ENCODE peak calls at places on chromosomes 1 and 21, in eight cellular contexts. G is choroid plexus epithelial cell, S is heart right ventricle, T is Panc1, F is bronchial epithelial cell, W is uterus, X is fibroblast of lung, Q is foreskin fibroblast. R is an unnamed sample.

GRCh38 chr1:22633697-22634463 is 2.5 kb upstream of the C1QA start:
- DNase-seq in Q (no peak), T (no peak), F (no peak), W (no peak), G (no peak), S (no peak), X (no peak), R (no peak)

GRCh38 chr1:10387611-10388386 is 11.1 kb upstream of the PGD start:
- DNase-seq in Q (peak), F (peak), X (peak), T (no peak), G (peak), S (peak), W (no peak), R (no peak)

GRCh38 chr21:44525431-44526095 is 14.4 kb downstream of the KRTAP10-1 start:
- DNase-seq in Q (no peak), T (no peak), G (no peak), F (no peak), W (peak), X (no peak), S (no peak), R (no peak)

GRCh38 chr21:46113497-46114176 is 15.7 kb downstream of the COL6A2 start:
- DNase-seq in W (no peak), S (no peak), T (no peak), F (no peak), X (no peak), Q (no peak), G (no peak), R (no peak)

GRCh38 chr1:205709059-205709398 is 28.7 kb upstream of the SLC45A3 start:
- DNase-seq in X (peak), W (no peak), S (no peak), T (no peak), F (no peak), Q (peak), G (peak), R (no peak)

GRCh38 chr1:205183676-205184335 is 27.7 kb downstream of the DSTYK start:
- DNase-seq in W (no peak), Q (no peak), F (no peak), G (peak), X (peak), S (no peak), T (no peak), R (no peak)

GRCh38 chr1:147609358-147609757 is 61.0 kb downstream of the ACP6 start:
- DNase-seq in Q (no peak), W (no peak), T (no peak), X (no peak), G (no peak), S (no peak), F (no peak), R (no peak)

GRCh38 chr1:87979079-87979478 is 650.4 kb downstream of the LMO4 start:
- DNase-seq in Q (no peak), T (no peak), G (no peak), W (no peak), X (no peak), S (no peak), F (no peak), R (no peak)

GRCh38 chr21:31924548-31924947 is 51.7 kb downstream of the HUNK start:
- DNase-seq in T (no peak), X (no peak), S (no peak), F (no peak), Q (no peak), W (no peak), G (no peak), R (no peak)

GRCh38 chr1:53043271-53043670 is 18.7 kb upstream of the PODN start:
- DNase-seq in S (no peak), Q (peak), T (no peak), G (peak), X (peak), F (no peak), W (no peak), R (no peak)

GRCh38 chr1:1777950-1778826 is at the start of gene NADK:
- DNase-seq in Q (peak), S (peak), G (peak), X (peak), F (no peak), T (no peak), W (no peak), R (no peak)

GRCh38 chr1:221363074-221363473 is 378.8 kb downstream of the DUSP10 start:
- DNase-seq in T (no peak), F (no peak), W (no peak), X (no peak), S (no peak), Q (no peak), G (no peak), R (no peak)

GRCh38 chr1:167713330-167714081 is 8.3 kb upstream of the MPZL1 start:
- DNase-seq in G (peak), S (no peak), T (no peak), X (peak), Q (no peak), W (peak), F (no peak), R (no peak)

GRCh38 chr1:61368876-61369275 is 286.5 kb downstream of the NFIA start:
- DNase-seq in X (no peak), G (no peak), S (no peak), W (no peak), Q (no peak), T (no peak), F (no peak), R (no peak)

GRCh38 chr1:26059906-26060305 is 7.5 kb downstream of the TRIM63 start:
- DNase-seq in G (no peak), X (no peak), S (no peak), F (no peak), T (no peak), W (no peak), Q (no peak), R (no peak)

GRCh38 chr1:156113263-156114004 is 1.1 kb upstream of the LMNA start:
- DNase-seq in Q (peak), T (no peak), X (no peak), G (no peak), F (no peak), W (peak), S (no peak), R (no peak)
- H3K4me3 ChIP-seq in Q (peak), T (no peak), X (no peak), G (no peak), F (no peak), W (no peak), S (no peak), R (no peak)

GRCh38 chr21:41363370-41364270 is 1.8 kb downstream of the MX2 start:
- DNase-seq in T (no peak), Q (no peak), X (no peak), W (no peak), F (no peak), S (no peak), G (no peak), R (no peak)

GRCh38 chr21:41361786-41362604 is at the start of gene MX2:
- DNase-seq in T (no peak), S (peak), W (peak), F (peak), X (peak), G (peak), Q (peak), R (no peak)

GRCh38 chr21:41362605-41363369 is 960 bp downstream of the MX2 start:
- DNase-seq in G (no peak), Q (no peak), F (no peak), W (no peak), S (no peak), T (no peak), X (no peak), R (no peak)

GRCh38 chr21:41365377-41366107 is 3.7 kb downstream of the MX2 start:
- DNase-seq in Q (no peak), F (no peak), X (no peak), S (no peak), W (no peak), T (no peak), G (no peak), R (no peak)

DNA sequence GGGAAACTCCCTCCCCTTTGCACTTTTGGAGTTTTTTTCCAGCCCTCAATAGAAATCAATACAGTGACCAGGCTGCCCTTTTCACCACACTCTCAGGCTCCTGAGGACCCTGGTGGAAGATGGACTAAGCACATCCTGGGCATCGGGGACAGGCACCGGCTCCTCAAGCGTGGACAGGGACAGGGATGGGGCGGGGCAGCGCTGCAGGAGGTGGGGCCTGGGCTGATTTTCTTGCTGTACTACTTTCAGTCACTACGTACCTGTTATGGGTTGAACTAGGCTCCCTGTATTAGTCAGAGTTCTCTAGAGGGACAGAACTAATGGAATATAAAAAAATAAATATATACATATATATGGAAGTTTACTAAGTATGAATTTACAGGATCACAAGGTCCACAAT is 2.5 kb downstream of the MX2 start:
- DNase-seq in F (no peak), Q (no peak), S (no peak), T (no peak), G (no peak), W (no peak), X (no peak), R (no peak)
- H3K4me3 ChIP-seq in F (no peak), Q (no peak), S (no peak), T (no peak), G (no peak), W (no peak), X (no peak), R (no peak)

DNA sequence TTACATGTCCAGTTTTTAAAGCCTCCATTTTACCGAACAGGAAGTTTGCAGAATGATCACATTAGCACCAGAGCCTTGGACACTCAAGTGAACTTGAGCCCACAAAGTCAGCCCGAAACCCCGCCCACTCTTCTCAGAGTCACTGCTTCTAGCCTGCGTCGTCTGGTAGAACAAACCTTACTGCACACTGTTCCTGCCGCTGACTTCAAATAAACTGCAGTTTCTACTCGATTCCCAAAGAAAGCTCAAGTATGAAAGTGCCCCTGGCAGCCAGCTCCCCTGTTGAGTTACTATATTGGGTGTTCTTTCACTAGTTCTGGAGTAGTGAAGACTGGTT is 164.7 kb downstream of the GALNT2 start:
- DNase-seq in Q (no peak), F (peak), G (peak), S (peak), T (no peak), W (no peak), X (peak), R (no peak)
- H3K4me3 ChIP-seq in Q (no peak), F (no peak), G (peak), S (peak), T (no peak), W (no peak), X (peak), R (no peak)

DNA sequence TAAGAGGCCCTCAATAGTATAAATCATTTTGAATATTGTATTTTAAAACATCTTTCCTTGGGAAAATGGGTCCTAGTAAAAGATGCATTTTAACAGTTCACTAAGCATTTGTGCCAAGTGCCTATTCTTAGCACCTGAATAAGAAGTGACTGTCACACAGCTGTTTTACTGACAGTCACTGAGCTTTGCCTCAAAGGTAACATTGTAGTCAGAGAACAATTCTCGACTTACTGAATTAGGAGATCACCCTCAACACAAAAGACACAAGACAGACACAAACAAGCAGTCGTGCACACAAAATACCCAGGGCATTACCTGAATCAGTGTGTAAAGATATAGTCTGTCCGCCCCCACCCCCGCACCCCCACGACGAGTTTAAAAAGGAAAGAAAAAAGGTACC is 388 bp downstream of the ESRRG start:
- DNase-seq in W (no peak), X (no peak), G (no peak), F (no peak), S (no peak), Q (no peak), T (no peak), R (no peak)
- H3K4me3 ChIP-seq in W (peak), X (peak), G (no peak), F (no peak), S (peak), Q (no peak), T (peak), R (peak)

GRCh38 chr1:33087677-33088076 is 6.7 kb downstream of the AZIN2 start:
- DNase-seq in W (no peak), Q (no peak), T (no peak), X (no peak), F (no peak), S (no peak), G (no peak), R (no peak)
- H3K4me3 ChIP-seq in W (no peak), Q (no peak), T (no peak), X (no peak), F (no peak), S (no peak), G (no peak), R (no peak)

DNA sequence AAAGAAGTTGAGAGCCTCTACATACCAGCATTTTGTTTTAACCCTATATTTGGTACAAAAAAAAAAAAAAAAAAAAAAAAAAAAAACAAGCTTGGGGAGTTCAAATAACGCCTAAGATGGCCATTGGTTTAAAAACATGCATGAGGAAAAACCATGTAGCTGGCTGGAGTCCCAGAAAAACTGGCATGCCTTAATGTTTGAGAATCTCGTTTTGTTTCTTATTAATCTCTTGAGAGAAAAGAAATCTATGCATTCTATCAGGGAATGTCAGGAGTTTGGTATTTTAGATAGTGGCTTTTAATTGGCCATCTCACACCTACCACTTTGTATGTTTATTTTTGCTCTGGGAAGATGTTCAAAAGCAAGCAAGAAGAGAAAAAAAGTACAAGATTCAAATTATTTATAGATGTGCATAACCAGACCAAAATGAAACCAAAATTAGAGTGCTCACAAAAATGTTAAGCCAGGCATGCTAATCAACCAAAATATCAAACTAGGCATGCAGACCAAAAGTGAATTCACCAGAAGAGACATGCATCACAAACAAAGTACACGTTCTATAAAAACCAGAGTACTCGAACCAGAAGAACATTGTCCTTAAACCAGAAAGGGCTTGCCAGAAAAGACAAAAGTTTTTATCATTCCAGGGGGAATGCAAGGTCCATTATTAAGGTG is 156.6 kb downstream of the AK5 start:
- DNase-seq in T (no peak), X (peak), S (no peak), Q (no peak), F (no peak), W (no peak), G (peak), R (no peak)
- H3K4me3 ChIP-seq in T (no peak), X (peak), S (no peak), Q (peak), F (no peak), W (no peak), G (peak), R (no peak)

GRCh38 chr1:193185861-193186714 is at the start of gene B3GALT2:
- DNase-seq in Q (no peak), X (peak), G (peak), F (peak), W (no peak), S (no peak), T (no peak), R (no peak)

GRCh38 chr1:193184776-193185175 is 1.6 kb downstream of the B3GALT2 start:
- DNase-seq in Q (no peak), X (no peak), W (no peak), S (no peak), F (no peak), T (no peak), G (no peak), R (no peak)

GRCh38 chr1:193185206-193185605 is 1.2 kb downstream of the B3GALT2 start:
- DNase-seq in F (no peak), S (no peak), G (no peak), W (no peak), X (no peak), Q (no peak), T (no peak), R (no peak)

GRCh38 chr1:193189442-193190095 is 3.2 kb upstream of the B3GALT2 start:
- DNase-seq in T (no peak), G (no peak), Q (no peak), F (peak), W (no peak), X (no peak), S (no peak), R (no peak)

DNA sequence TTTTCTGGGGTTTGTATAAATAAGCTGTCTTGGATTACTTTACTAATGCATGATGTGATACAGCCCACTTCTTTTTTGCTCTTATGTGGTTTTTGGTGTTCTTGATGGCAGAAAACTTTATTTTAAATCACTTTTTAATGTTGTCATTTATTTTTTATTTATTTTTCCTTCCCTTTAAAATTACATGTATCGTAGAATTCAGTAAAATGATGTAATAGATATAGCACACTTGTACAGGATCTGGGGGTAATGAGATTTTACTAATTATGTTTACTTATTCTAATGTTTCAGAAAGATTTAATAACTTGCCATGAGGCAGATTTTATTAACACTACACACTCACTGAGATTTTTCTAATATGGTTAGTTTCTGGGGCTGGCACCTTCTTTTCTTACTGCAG is 701 bp upstream of the B3GALT2 start:
- DNase-seq in F (no peak), G (no peak), T (no peak), S (no peak), X (no peak), Q (no peak), W (no peak), R (no peak)
- H3K4me3 ChIP-seq in F (no peak), G (no peak), T (no peak), S (peak), X (no peak), Q (no peak), W (no peak), R (no peak)

R was measured in keratinocyte.